ENCODE peak calls at places on chromosomes 3 and 15, in seven cellular contexts. F is neural crest cell, S is ovary, G is heart left ventricle, J is Caco-2, X is AG09319, O is mammary epithelial cell. B is an unnamed sample.

GRCh38 chr3:131303848-131304247 is 77.7 kb upstream of the NUDT16 start:
- DNase-seq in F (no peak), S (no peak), G (no peak), J (no peak), X (no peak), O (peak; percentile 18), B (no peak)

GRCh38 chr3:14946749-14947104 is 656 bp upstream of the NR2C2 start:
- DNase-seq in F (no peak), S (no peak), G (no peak), J (no peak), X (no peak), O (no peak), B (no peak)

GRCh38 chr3:58419782-58420512 is 13.7 kb downstream of the PDHB start:
- DNase-seq in F (no peak), S (no peak), G (peak; percentile 68), J (no peak), X (no peak), O (no peak), B (peak; percentile 71)

GRCh38 chr15:52171807-52172206 is 19.4 kb downstream of the GNB5 start:
- DNase-seq in F (no peak), S (no peak), G (no peak), J (no peak), X (no peak), O (no peak), B (no peak)

GRCh38 chr3:195403244-195403643 is 39.6 kb downstream of the ACAP2 start:
- DNase-seq in F (no peak), S (no peak), G (no peak), J (no peak), X (no peak), O (no peak), B (no peak)

GRCh38 chr3:29649815-29650547 is 369.1 kb downstream of the RBMS3 start:
- DNase-seq in F (no peak), S (no peak), G (no peak), J (no peak), X (no peak), O (no peak), B (peak; percentile 27)

GRCh38 chr15:65518633-65519285 is 1.3 kb upstream of the DPP8 start:
- DNase-seq in F (no peak), S (no peak), G (no peak), J (no peak), X (no peak), O (no peak), B (no peak)

GRCh38 chr15:47586653-47587224 is 130.6 kb upstream of the SEMA6D start:
- DNase-seq in F (no peak), S (no peak), G (peak; percentile 76), J (no peak), X (no peak), O (no peak), B (peak; percentile 60)

GRCh38 chr3:182740710-182741109 is 52.6 kb upstream of the ATP11B start:
- DNase-seq in F (no peak), S (no peak), G (no peak), J (no peak), X (no peak), O (peak; percentile 75), B (peak; percentile 67)

GRCh38 chr3:64150527-64151238 is 74.6 kb downstream of the PRICKLE2 start:
- DNase-seq in F (no peak), S (no peak), G (peak; percentile 81), J (peak; percentile 58), X (peak; percentile 84), O (no peak), B (peak; percentile 83)

GRCh38 chr15:24971052-24971451 is 16.3 kb downstream of the SNRPN start:
- DNase-seq in F (no peak), S (no peak), G (no peak), J (no peak), X (no peak), O (no peak), B (no peak)

GRCh38 chr15:90058308-90058707 is 44.0 kb downstream of the IDH2 start:
- DNase-seq in F (no peak), S (no peak), G (no peak), J (no peak), X (no peak), O (no peak), B (no peak)

GRCh38 chr3:41792806-41793205 is 169.1 kb downstream of the ULK4 start:
- DNase-seq in F (no peak), S (no peak), G (no peak), J (no peak), X (no peak), O (no peak), B (no peak)

GRCh38 chr15:83766326-83766725 is 112.4 kb downstream of the ADAMTSL3 start:
- DNase-seq in F (no peak), S (no peak), G (no peak), J (no peak), X (no peak), O (no peak), B (no peak)

GRCh38 chr3:7709383-7710082 is 792.1 kb upstream of the LMCD1 start:
- DNase-seq in F (no peak), S (no peak), G (no peak), J (no peak), X (no peak), O (no peak), B (no peak)

GRCh38 chr3:113844622-113845222 is 6.1 kb downstream of the GRAMD1C start:
- DNase-seq in F (no peak), S (no peak), G (no peak), J (peak; percentile 21), X (no peak), O (peak; percentile 35), B (no peak)

GRCh38 chr3:187714404-187714979 is 12.1 kb upstream of the RTP2 start:
- DNase-seq in F (peak; percentile 71), S (peak; percentile 55), G (peak; percentile 59), J (peak; percentile 80), X (no peak), O (peak; percentile 70), B (no peak)

GRCh38 chr3:147838650-147839049 is 429.5 kb downstream of the ZIC1 start:
- DNase-seq in F (no peak), S (no peak), G (no peak), J (peak; percentile 7), X (no peak), O (peak; percentile 18), B (peak; percentile 35)

GRCh38 chr3:191762323-191762960 is 301.5 kb downstream of the PYDC2 start:
- DNase-seq in F (no peak), S (no peak), G (no peak), J (no peak), X (no peak), O (peak; percentile 67), B (no peak)

GRCh38 chr3:191768421-191768820 is 307.5 kb downstream of the PYDC2 start:
- DNase-seq in F (no peak), S (no peak), G (no peak), J (no peak), X (no peak), O (no peak), B (no peak)
- TF ChIP-seq CTCF in F (no peak), S (no peak), G (no peak), J (no peak), X (no peak), O (peak; percentile 14), B (no peak)

GRCh38 chr3:16332904-16333426 is 68.0 kb downstream of the OXNAD1 start:
- DNase-seq in F (no peak), S (no peak), G (no peak), J (peak; percentile 30), X (no peak), O (no peak), B (no peak)

GRCh38 chr3:16329036-16329791 is 64.2 kb downstream of the OXNAD1 start:
- DNase-seq in F (no peak), S (peak; percentile 61), G (no peak), J (no peak), X (no peak), O (no peak), B (no peak)

GRCh38 chr3:16328124-16328523 is 63.1 kb downstream of the OXNAD1 start:
- DNase-seq in F (no peak), S (no peak), G (no peak), J (no peak), X (no peak), O (no peak), B (no peak)

GRCh38 chr3:16329792-16330061 is 64.7 kb downstream of the OXNAD1 start:
- DNase-seq in F (peak; percentile 34), S (no peak), G (no peak), J (no peak), X (no peak), O (no peak), B (no peak)

DNA sequence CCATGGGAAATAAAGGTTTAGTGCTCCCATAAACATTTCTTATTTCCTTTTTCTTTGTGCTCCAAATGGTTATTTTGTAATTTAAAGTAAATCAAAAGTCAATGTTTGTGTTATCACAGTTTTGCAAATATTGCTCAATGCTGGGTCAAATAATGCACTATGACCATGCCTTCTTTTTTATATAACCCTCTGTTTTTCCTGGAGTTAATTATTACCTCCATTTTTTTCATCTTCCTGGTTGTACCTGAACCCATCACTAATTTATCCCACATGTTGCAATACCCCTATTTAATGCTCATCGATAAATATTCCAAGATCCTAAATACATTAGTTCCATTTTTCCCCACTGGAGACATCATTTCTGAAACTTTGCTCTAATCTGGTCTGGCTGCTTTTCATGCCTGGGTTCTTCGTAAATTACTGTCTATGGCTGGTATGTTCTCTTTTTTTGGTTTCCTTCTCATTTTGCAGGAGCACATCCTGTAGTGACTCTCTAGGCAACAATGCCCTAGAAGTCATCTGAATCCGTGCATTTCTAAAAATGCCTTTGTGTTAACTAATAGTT is 66.4 kb downstream of the OXNAD1 start:
- DNase-seq in F (no peak), S (no peak), G (no peak), J (no peak), X (no peak), O (no peak), B (no peak)
- TF ChIP-seq CTCF in F (no peak), S (no peak), G (no peak), J (no peak), X (no peak), O (no peak), B (no peak)

DNA sequence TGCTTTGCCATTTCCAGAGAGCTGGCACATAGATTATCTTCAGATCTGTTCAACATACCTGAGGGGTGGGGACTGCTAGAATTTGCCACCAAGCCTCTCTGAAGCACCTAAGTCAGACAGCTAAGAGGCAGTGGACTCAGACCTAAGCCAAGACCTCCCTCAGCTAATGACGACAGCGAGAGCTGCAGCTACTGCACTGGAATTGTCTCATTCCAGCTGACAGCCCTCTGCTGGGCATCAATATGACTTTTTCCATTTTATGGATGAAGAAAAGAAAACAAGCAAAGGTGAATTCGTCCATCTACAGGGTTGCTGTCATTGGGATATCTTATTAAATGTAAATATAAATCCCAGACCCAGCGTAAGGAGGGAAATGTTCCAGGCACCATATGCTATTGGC is 85.3 kb upstream of the LRTM1 start:
- DNase-seq in F (no peak), S (no peak), G (no peak), J (peak; percentile 21), X (no peak), O (peak; percentile 3), B (no peak)
- TF ChIP-seq CTCF in F (peak; percentile 44), S (no peak), G (no peak), J (no peak), X (no peak), O (no peak), B (no peak)

GRCh38 chr3:35944915-35945710 is 305.8 kb downstream of the ARPP21 start:
- DNase-seq in F (no peak), S (no peak), G (no peak), J (no peak), X (no peak), O (peak; percentile 80), B (no peak)

GRCh38 chr3:35946121-35946856 is 307.0 kb downstream of the ARPP21 start:
- DNase-seq in F (no peak), S (no peak), G (no peak), J (no peak), X (no peak), O (peak; percentile 14), B (no peak)

GRCh38 chr3:35950045-35950444 is 310.7 kb downstream of the ARPP21 start:
- DNase-seq in F (no peak), S (no peak), G (no peak), J (no peak), X (peak; percentile 32), O (no peak), B (no peak)

GRCh38 chr3:35946857-35947514 is 307.7 kb downstream of the ARPP21 start:
- DNase-seq in F (no peak), S (no peak), G (no peak), J (peak; percentile 5), X (no peak), O (no peak), B (peak; percentile 21)
- TF ChIP-seq CTCF in F (no peak), S (no peak), G (no peak), J (no peak), X (no peak), O (no peak), B (no peak)